ENCODE peak calls at places on chromosome 9, in ten cellular contexts. G is A549, J is body of pancreas, I is PC-3, Q is psoas muscle, B is uterus, H is upper lobe of right lung, R is breast epithelium, K is hepatocyte, E is adipocyte. C is an unnamed sample.

GRCh38 chr9:135077497-135078200 is 9.8 kb upstream of the OLFM1 start:
- DNase-seq in I (peak; percentile 3), J (no peak), H (peak; percentile 66), R (peak; percentile 49), G (peak; percentile 49), E (peak; percentile 34), B (peak; percentile 14), K (peak; percentile 68), Q (no peak), C (peak; percentile 35)

GRCh38 chr9:109817146-109817845 is 37.3 kb downstream of the PALM2AKAP2 start:
- DNase-seq in H (no peak), I (peak; percentile 19), G (no peak), B (no peak), J (no peak), R (no peak), K (no peak), E (peak; percentile 38), Q (no peak), C (no peak)

GRCh38 chr9:72280913-72281500 is 84.0 kb downstream of the ZFAND5 start:
- DNase-seq in B (peak; percentile 66), K (peak; percentile 82), I (peak; percentile 64), E (peak; percentile 84), Q (peak; percentile 81), H (peak; percentile 78), G (peak; percentile 63), R (peak; percentile 71), J (peak; percentile 82), C (peak; percentile 66)

GRCh38 chr9:81389569-81389993 is 299.8 kb downstream of the TLE1 start:
- DNase-seq in J (peak; percentile 15), B (peak; percentile 27), H (no peak), G (peak; percentile 58), Q (no peak), E (peak; percentile 87), K (peak; percentile 37), I (peak; percentile 95), R (no peak), C (no peak)

GRCh38 chr9:137286980-137287383 is 9.5 kb downstream of the TOR4A start:
- DNase-seq in I (peak; percentile 72), B (peak; percentile 17), K (peak; percentile 82), H (peak; percentile 68), R (no peak), Q (peak; percentile 58), J (peak; percentile 88), E (peak; percentile 34), G (peak; percentile 94), C (peak; percentile 51)

GRCh38 chr9:27542519-27542918 is 12.9 kb upstream of the MOB3B start:
- DNase-seq in K (no peak), J (no peak), B (no peak), I (no peak), H (no peak), G (no peak), Q (no peak), E (peak; percentile 65), R (no peak), C (no peak)

GRCh38 chr9:100411472-100412270 is 15.3 kb upstream of the MSANTD3 start:
- DNase-seq in H (peak; percentile 95), G (peak; percentile 99), I (peak; percentile 83), B (peak; percentile 88), K (peak; percentile 96), Q (peak; percentile 92), E (peak; percentile 98), J (peak; percentile 95), R (peak; percentile 85), C (no peak)

GRCh38 chr9:95585824-95586223 is 69.1 kb upstream of the PTCH1 start:
- DNase-seq in G (no peak), K (no peak), Q (no peak), R (no peak), J (no peak), E (no peak), I (no peak), B (no peak), H (no peak), C (no peak)

GRCh38 chr9:96505316-96505991 is 55.5 kb downstream of the HABP4 start:
- DNase-seq in R (no peak), B (peak; percentile 31), G (no peak), E (no peak), J (no peak), I (no peak), Q (no peak), K (no peak), H (no peak), C (no peak)

GRCh38 chr9:111271481-111272080 is 58.4 kb downstream of the OR2K2 start:
- DNase-seq in Q (no peak), R (no peak), B (no peak), K (no peak), E (peak; percentile 31), G (no peak), J (no peak), H (no peak), I (no peak), C (no peak)

GRCh38 chr9:100602302-100602930 is 24.5 kb downstream of the CAVIN4 start:
- DNase-seq in R (no peak), G (peak; percentile 49), I (peak; percentile 65), J (peak; percentile 62), H (no peak), B (no peak), K (peak; percentile 74), Q (no peak), E (peak; percentile 79), C (peak; percentile 8)

GRCh38 chr9:115594551-115594950 is 476.6 kb upstream of the TNC start:
- DNase-seq in H (no peak), G (no peak), Q (no peak), E (peak; percentile 54), B (no peak), K (no peak), I (no peak), R (no peak), J (no peak), C (no peak)

GRCh38 chr9:115597330-115597729 is 479.4 kb upstream of the TNC start:
- DNase-seq in K (no peak), J (no peak), B (no peak), Q (no peak), H (no peak), E (peak; percentile 36), I (no peak), R (no peak), G (no peak), C (no peak)

GRCh38 chr9:115593587-115594091 is 475.7 kb upstream of the TNC start:
- DNase-seq in G (peak; percentile 51), R (no peak), Q (no peak), K (peak; percentile 55), E (peak; percentile 86), H (no peak), B (no peak), I (peak; percentile 66), J (peak; percentile 7), C (peak; percentile 5)

GRCh38 chr9:115595951-115596742 is 478.2 kb upstream of the TNC start:
- DNase-seq in B (no peak), Q (no peak), J (no peak), G (no peak), R (no peak), E (peak; percentile 94), H (no peak), K (no peak), I (no peak), C (no peak)

GRCh38 chr9:115596743-115597080 is 478.8 kb upstream of the TNC start:
- DNase-seq in I (no peak), J (no peak), R (no peak), H (no peak), B (no peak), K (no peak), G (no peak), Q (no peak), E (peak; percentile 77), C (no peak)
- H3K4me1 ChIP-seq in I (peaks cover 34% of the 10 kb centered on the region), J (no peaks in the 10 kb centered on the region), R (no peaks in the 10 kb centered on the region), H (no peaks in the 10 kb centered on the region), B (no peaks in the 10 kb centered on the region), K (peaks cover 24% of the 10 kb centered on the region), G (peaks cover 46% of the 10 kb centered on the region), Q (no peaks in the 10 kb centered on the region), E (peaks cover 68% of the 10 kb centered on the region), C (no peaks in the 10 kb centered on the region)

GRCh38 chr9:20685769-20686168 is 1.7 kb downstream of the FOCAD start:
- DNase-seq in I (no peak), Q (no peak), G (no peak), J (no peak), E (no peak), B (no peak), K (no peak), R (no peak), H (no peak), C (no peak)

GRCh38 chr9:20692554-20692953 is 8.5 kb downstream of the FOCAD start:
- DNase-seq in G (no peak), B (no peak), Q (no peak), R (no peak), H (no peak), K (peak; percentile 40), J (no peak), I (no peak), E (no peak), C (no peak)

GRCh38 chr9:20694248-20694647 is 10.2 kb downstream of the FOCAD start:
- DNase-seq in E (no peak), K (no peak), Q (no peak), I (no peak), G (no peak), J (no peak), H (no peak), B (no peak), R (no peak), C (no peak)

GRCh38 chr9:20693068-20693467 is 9.0 kb downstream of the FOCAD start:
- DNase-seq in B (no peak), K (peak; percentile 29), R (no peak), E (peak; percentile 29), J (no peak), G (no peak), I (no peak), Q (no peak), H (no peak), C (no peak)

GRCh38 chr9:20689833-20690232 is 5.8 kb downstream of the FOCAD start:
- DNase-seq in E (no peak), R (no peak), G (no peak), H (no peak), I (no peak), B (no peak), J (no peak), Q (no peak), K (no peak), C (no peak)
- H3K4me1 ChIP-seq in E (peaks cover 53% of the 10 kb centered on the region), R (no peaks in the 10 kb centered on the region), G (peaks cover 12% of the 10 kb centered on the region), H (peaks cover 14% of the 10 kb centered on the region), I (peaks cover 17% of the 10 kb centered on the region), B (no peaks in the 10 kb centered on the region), J (peaks cover 14% of the 10 kb centered on the region), Q (peaks cover 37% of the 10 kb centered on the region), K (peaks cover 23% of the 10 kb centered on the region), C (peaks cover 11% of the 10 kb centered on the region)

GRCh38 chr9:127170652-127171051 is 48.2 kb upstream of the ANGPTL2 start:
- DNase-seq in R (no peak), H (no peak), I (no peak), E (no peak), J (no peak), K (no peak), B (no peak), Q (no peak), G (no peak), C (no peak)
- H3K4me1 ChIP-seq in R (no peaks in the 10 kb centered on the region), H (no peaks in the 10 kb centered on the region), I (peaks cover 11% of the 10 kb centered on the region), E (peaks cover 22% of the 10 kb centered on the region), J (no peaks in the 10 kb centered on the region), K (no peaks in the 10 kb centered on the region), B (no peaks in the 10 kb centered on the region), Q (no peaks in the 10 kb centered on the region), G (peaks cover 6% of the 10 kb centered on the region), C (no peaks in the 10 kb centered on the region)

DNA sequence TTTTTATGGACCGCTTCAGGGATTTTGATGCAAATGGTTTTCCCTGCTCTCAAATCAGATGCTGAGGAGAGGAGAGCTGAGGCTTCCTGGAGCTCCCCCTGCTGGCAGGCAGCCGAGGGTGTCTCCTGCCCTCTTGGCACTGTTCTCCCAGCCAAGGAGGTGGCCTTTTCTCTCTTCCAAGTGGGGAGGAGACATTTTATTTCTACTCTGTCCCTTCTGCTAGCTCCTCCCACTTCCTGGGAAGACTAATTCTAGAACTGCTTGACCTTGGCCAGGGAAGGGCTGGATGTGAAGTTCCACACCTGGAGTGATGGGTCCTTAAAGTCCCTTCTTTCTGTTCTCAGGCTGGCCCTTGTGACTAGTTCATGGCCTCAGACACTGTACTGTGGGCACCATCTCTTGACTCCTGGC is 31.8 kb downstream of the PTPA start:
- DNase-seq in K (peak; percentile 89), E (peak; percentile 93), H (peak; percentile 91), R (peak; percentile 90), J (peak; percentile 92), I (peak; percentile 75), B (peak; percentile 94), G (peak; percentile 92), Q (peak; percentile 95), C (peak; percentile 76)
- H3K4me1 ChIP-seq in K (peaks cover 75% of the 10 kb centered on the region), E (peaks cover 81% of the 10 kb centered on the region), H (peaks cover 86% of the 10 kb centered on the region), R (peaks cover 48% of the 10 kb centered on the region), J (peaks cover 76% of the 10 kb centered on the region), I (peaks cover 30% of the 10 kb centered on the region), B (peaks cover 65% of the 10 kb centered on the region), G (peaks cover 76% of the 10 kb centered on the region), Q (peaks cover 80% of the 10 kb centered on the region), C (peaks cover 42% of the 10 kb centered on the region)